ENCODE peak calls at places on chromosomes 12 and 14, in six cellular contexts. M, G, H, E, A and D are unnamed samples.

GRCh38 chr12:95213119-95213518 is 4.1 kb downstream of the FGD6 start:
- DNase-seq in A (no peak), G (no peak), M (no peak), H (no peak), E (no peak), D (no peak)

GRCh38 chr14:69910871-69911270 is 31.7 kb downstream of the SMOC1 start:
- DNase-seq in E (no peak), G (no peak), H (no peak), A (no peak), M (no peak), D (no peak)

GRCh38 chr14:87067061-87067460 is 925.9 kb downstream of the GALC start:
- DNase-seq in E (no peak), G (no peak), H (no peak), M (no peak), A (no peak), D (no peak)

GRCh38 chr14:67557118-67557517 is 24.0 kb downstream of the PLEKHH1 start:
- DNase-seq in E (peak; percentile 38), A (no peak), M (no peak), H (no peak), G (no peak), D (no peak)

GRCh38 chr12:645563-646071 is 17.6 kb downstream of the NINJ2 start:
- DNase-seq in A (peak; percentile 80), G (peak; percentile 56), E (peak; percentile 50), H (no peak), M (peak; percentile 38), D (peak; percentile 71)

GRCh38 chr12:70828391-70828790 is 92.1 kb downstream of the PTPRR start:
- DNase-seq in E (peak; percentile 37), A (no peak), G (no peak), M (no peak), H (no peak), D (peak; percentile 83)

GRCh38 chr12:38399711-38400205 is 83.2 kb downstream of the ALG10B start:
- DNase-seq in M (no peak), H (no peak), E (no peak), G (no peak), A (no peak), D (no peak)

GRCh38 chr14:23916038-23916437 is 37.5 kb upstream of the DHRS4 start:
- DNase-seq in G (no peak), E (peak; percentile 7), H (no peak), A (no peak), M (no peak), D (no peak)

GRCh38 chr14:100305446-100306255 is 593 bp downstream of the SLC25A29 start:
- DNase-seq in G (peak; percentile 33), H (no peak), M (peak; percentile 40), A (peak; percentile 57), E (no peak), D (no peak)

GRCh38 chr14:52987514-52987913 is 36.7 kb upstream of the FERMT2 start:
- DNase-seq in M (no peak), A (no peak), H (no peak), G (no peak), E (no peak), D (no peak)

GRCh38 chr12:47686645-47687240 is 19.1 kb downstream of the RPAP3 start:
- DNase-seq in E (peak; percentile 66), H (no peak), G (no peak), M (no peak), A (no peak), D (peak; percentile 40)

GRCh38 chr14:58572092-58572853 is 65.5 kb upstream of the DACT1 start:
- DNase-seq in M (no peak), H (no peak), E (peak; percentile 50), G (no peak), A (no peak), D (peak; percentile 13)

GRCh38 chr14:59688224-59689170 is 111.9 kb upstream of the CCDC175 start:
- DNase-seq in H (peak; percentile 39), G (no peak), M (no peak), A (no peak), E (peak; percentile 57), D (peak; percentile 44)

GRCh38 chr12:49626169-49626835 is 2.9 kb downstream of the PRPF40B start:
- DNase-seq in A (no peak), M (no peak), H (no peak), E (no peak), G (no peak), D (peak; percentile 28)

GRCh38 chr12:21054334-21054733 is 76.7 kb upstream of the SLCO1B1 start:
- DNase-seq in M (no peak), A (no peak), E (no peak), G (no peak), H (no peak), D (no peak)

GRCh38 chr14:50417853-50418252 is 21.2 kb upstream of the CDKL1 start:
- DNase-seq in M (no peak), G (no peak), E (peak; percentile 56), A (no peak), H (no peak), D (no peak)

GRCh38 chr14:76810953-76811400 is 1.7 kb downstream of the ANGEL1 start:
- DNase-seq in M (no peak), A (no peak), E (peak; percentile 47), G (no peak), H (no peak), D (peak; percentile 69)

GRCh38 chr14:50085570-50086315 is 30.6 kb downstream of the VCPKMT start:
- DNase-seq in A (no peak), E (peak; percentile 67), H (no peak), M (no peak), G (no peak), D (peak; percentile 54)

GRCh38 chr14:98172243-98172778 is 1099.7 kb downstream of the BCL11B start:
- DNase-seq in M (no peak), A (no peak), H (no peak), E (no peak), G (no peak), D (no peak)

GRCh38 chr12:19657401-19657800 is 218.1 kb downstream of the AEBP2 start:
- DNase-seq in M (no peak), G (no peak), A (no peak), E (peak; percentile 16), H (no peak), D (no peak)

GRCh38 chr14:101731187-101732080 is 30.1 kb upstream of the PPP2R5C start:
- DNase-seq in E (peak; percentile 62), G (no peak), M (peak; percentile 54), A (peak; percentile 66), H (no peak), D (peak; percentile 56)

GRCh38 chr12:108955225-108955835 is 65.5 kb downstream of the SVOP start:
- DNase-seq in A (no peak), E (peak; percentile 31), H (no peak), G (peak; percentile 47), M (peak; percentile 27), D (peak; percentile 2)

GRCh38 chr12:126198966-126199692 is 1133.9 kb downstream of the AACS start:
- DNase-seq in A (no peak), M (no peak), E (no peak), H (no peak), G (no peak), D (no peak)

GRCh38 chr12:116273813-116274551 is 3.5 kb downstream of the MED13L start:
- DNase-seq in H (no peak), E (no peak), A (no peak), M (no peak), G (no peak), D (no peak)
- H3K4me3 ChIP-seq in H (no peak overlapping the region), E (peak overlapping the region; percentile 88), A (peak overlapping the region; percentile 94), M (peak overlapping the region; percentile 86), G (peak overlapping the region; percentile 87), D (no peak overlapping the region)

GRCh38 chr12:52247622-52248540 is 14.8 kb downstream of the KRT7 start:
- DNase-seq in E (no peak), A (no peak), G (no peak), H (no peak), M (no peak), D (no peak)

GRCh38 chr12:52249041-52249461 is 16.0 kb downstream of the KRT7 start:
- DNase-seq in H (no peak), A (no peak), E (peak; percentile 57), G (peak; percentile 64), M (peak; percentile 64), D (no peak)

GRCh38 chr12:52246720-52247621 is 13.9 kb downstream of the KRT7 start:
- DNase-seq in H (no peak), A (no peak), G (no peak), M (no peak), E (no peak), D (no peak)

GRCh38 chr12:52249511-52250047 is 16.5 kb downstream of the KRT7 start:
- DNase-seq in G (no peak), H (no peak), E (no peak), A (no peak), M (no peak), D (no peak)

DNA sequence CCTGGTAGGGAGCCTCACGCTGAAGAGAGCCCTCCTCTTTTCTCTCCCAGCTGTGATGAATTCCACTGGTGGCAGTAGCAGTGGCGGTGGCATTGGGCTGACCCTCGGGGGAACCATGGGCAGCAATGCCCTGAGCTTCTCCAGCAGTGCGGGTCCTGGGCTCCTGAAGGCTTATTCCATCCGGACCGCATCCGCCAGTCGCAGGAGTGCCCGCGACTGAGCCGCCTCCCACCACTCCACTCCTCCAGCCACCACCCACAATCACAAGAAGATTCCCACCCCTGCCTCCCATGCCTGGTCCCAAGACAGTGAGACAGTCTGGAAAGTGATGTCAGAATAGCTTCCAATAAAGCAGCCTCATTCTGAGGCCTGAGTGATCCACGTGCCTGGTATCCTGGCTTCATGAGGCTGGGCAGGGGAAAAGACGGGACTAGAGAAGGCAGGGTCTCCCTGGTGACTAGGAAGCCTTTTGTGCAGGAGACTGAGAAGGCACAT is 15.5 kb downstream of the KRT7 start:
- DNase-seq in H (no peak), E (no peak), M (no peak), A (no peak), G (no peak), D (no peak)
- H3K4me3 ChIP-seq in H (no peak overlapping the region), E (no peak overlapping the region), M (no peak overlapping the region), A (no peak overlapping the region), G (no peak overlapping the region), D (no peak overlapping the region)

DNA sequence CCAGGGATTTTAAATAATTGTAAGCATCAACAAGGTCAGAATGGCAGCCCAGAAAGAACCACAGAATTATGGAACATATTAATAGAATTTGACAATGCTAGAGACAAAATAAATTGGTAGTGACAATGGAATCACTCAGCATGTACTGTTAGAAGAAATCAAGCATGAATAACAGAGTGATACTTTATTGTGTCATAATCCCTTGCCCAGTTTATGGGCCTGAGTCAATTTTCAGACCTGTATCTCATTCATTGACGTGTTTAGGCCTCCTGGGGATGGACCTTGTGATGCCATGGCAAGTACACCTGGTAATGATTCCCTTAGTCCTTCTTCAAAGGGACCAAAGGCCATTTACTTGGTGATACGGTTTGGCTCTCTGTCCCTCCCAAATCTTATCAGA is 12.8 kb upstream of the CCDC91 start:
- DNase-seq in H (no peak), G (no peak), A (no peak), E (no peak), M (no peak), D (peak; percentile 9)
- H3K4me3 ChIP-seq in H (no peak overlapping the region), G (no peak overlapping the region), A (no peak overlapping the region), E (no peak overlapping the region), M (no peak overlapping the region), D (no peak overlapping the region)

DNA sequence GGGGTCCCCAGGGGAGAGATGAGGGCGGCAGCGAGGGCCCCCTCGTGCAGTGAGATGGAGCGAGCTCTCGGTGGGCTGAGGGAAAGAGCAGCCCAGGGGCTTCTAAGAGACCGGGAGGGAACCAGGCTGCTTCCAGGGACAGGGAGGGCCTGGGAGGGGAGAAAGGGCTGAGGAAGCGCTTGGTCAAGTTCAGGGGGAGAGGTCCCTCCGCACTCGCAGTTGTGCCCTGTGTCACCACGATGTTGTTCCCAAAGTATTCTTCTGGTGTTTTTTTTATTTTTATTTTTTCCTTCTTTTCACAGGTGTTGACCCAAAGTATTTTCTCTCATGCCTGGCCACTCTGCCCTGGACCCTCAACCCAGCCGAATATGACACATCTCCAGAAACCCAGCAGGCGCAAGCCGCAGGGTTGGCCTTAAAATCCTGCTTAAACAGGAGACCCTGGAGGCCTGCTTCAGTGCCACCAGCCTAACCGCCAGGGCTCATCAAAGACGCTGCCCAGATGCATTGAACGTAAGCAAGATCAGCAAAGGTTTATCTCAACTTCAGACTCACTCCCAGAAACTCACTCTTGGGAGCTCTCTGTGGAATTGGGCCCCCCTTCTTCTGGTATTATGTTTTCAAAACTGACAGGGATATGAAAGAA is 16.2 kb downstream of the TNFAIP2 start:
- DNase-seq in H (no peak), E (no peak), A (no peak), M (no peak), G (no peak), D (no peak)
- H3K4me3 ChIP-seq in H (peak overlapping the region; percentile 21), E (no peak overlapping the region), A (peak overlapping the region; percentile 5), M (peak overlapping the region; percentile 45), G (peak overlapping the region; percentile 46), D (no peak overlapping the region)